ENCODE peak calls at places on chromosomes 1 and 21, in six cellular contexts. Y is astrocyte, V is right lobe of liver, W is A673, H is stomach, O is tibial artery. D is an unnamed sample. For H3K36me3, the result is how much of the 10 kb centered on the place peaks cover.

GRCh38 chr1:30575066-30575465 is 148.3 kb downstream of the MATN1 start:
- DNase-seq in H (no peak), Y (no peak), W (no peak), O (no peak), V (no peak), D (no peak)

GRCh38 chr1:2611034-2611501 is 21.7 kb downstream of the MMEL1 start:
- DNase-seq in V (peak), W (peak), O (no peak), Y (no peak), H (peak), D (peak)

GRCh38 chr1:156900019-156900718 is 6.7 kb downstream of the PEAR1 start:
- DNase-seq in O (no peak), H (no peak), V (no peak), Y (peak), W (no peak), D (no peak)

GRCh38 chr1:165162671-165163241 is 193.8 kb downstream of the LMX1A start:
- DNase-seq in Y (no peak), H (no peak), W (peak), V (no peak), O (no peak), D (no peak)

GRCh38 chr1:35650416-35650815 is 9.1 kb upstream of the PSMB2 start:
- DNase-seq in V (no peak), W (no peak), Y (no peak), O (no peak), H (no peak), D (no peak)

GRCh38 chr1:168734946-168735345 is 5.9 kb upstream of the DPT start:
- DNase-seq in H (no peak), O (no peak), Y (no peak), W (no peak), V (no peak), D (no peak)

GRCh38 chr1:210440081-210440480 is 111.4 kb downstream of the HHAT start:
- DNase-seq in V (no peak), H (no peak), O (no peak), Y (no peak), W (peak), D (no peak)

GRCh38 chr1:245856944-245857531 is 650.0 kb downstream of the SMYD3 start:
- DNase-seq in H (no peak), Y (peak), W (no peak), V (no peak), O (no peak), D (no peak)

GRCh38 chr1:229704157-229704556 is 78.1 kb downstream of the URB2 start:
- DNase-seq in H (no peak), Y (no peak), W (no peak), O (no peak), V (no peak), D (no peak)

GRCh38 chr1:93738926-93739325 is 57.3 kb upstream of the BCAR3 start:
- DNase-seq in V (no peak), O (no peak), W (no peak), Y (no peak), H (no peak), D (no peak)

GRCh38 chr1:198986041-198986440 is 347.2 kb downstream of the PTPRC start:
- DNase-seq in Y (no peak), V (no peak), W (no peak), O (no peak), H (no peak), D (no peak)

GRCh38 chr1:70327306-70328076 is 27.0 kb downstream of the ANKRD13C start:
- DNase-seq in Y (peak), H (no peak), O (no peak), V (no peak), W (no peak), D (no peak)

GRCh38 chr1:67747667-67748066 is 62.7 kb downstream of the GADD45A start:
- DNase-seq in W (no peak), O (no peak), V (no peak), H (no peak), Y (peak), D (no peak)

GRCh38 chr1:37676281-37677243 is 15.8 kb upstream of the CDCA8 start:
- DNase-seq in O (no peak), W (no peak), H (no peak), V (no peak), Y (no peak), D (no peak)

GRCh38 chr1:235942979-235943575 is 76.4 kb upstream of the LYST start:
- DNase-seq in V (no peak), O (no peak), W (no peak), H (no peak), Y (no peak), D (no peak)

GRCh38 chr1:147669475-147670318 is 627 bp downstream of the ACP6 start:
- DNase-seq in V (peak), Y (peak), O (peak), H (peak), W (peak), D (peak)

GRCh38 chr1:22461678-22462527 is 10.3 kb downstream of the ZBTB40 start:
- DNase-seq in H (no peak), W (no peak), V (no peak), Y (no peak), O (no peak), D (no peak)

GRCh38 chr1:22457356-22457755 is 5.7 kb downstream of the ZBTB40 start:
- DNase-seq in H (no peak), V (no peak), W (no peak), O (no peak), Y (no peak), D (no peak)

GRCh38 chr1:22457836-22458235 is 6.2 kb downstream of the ZBTB40 start:
- DNase-seq in W (no peak), O (no peak), H (no peak), Y (no peak), V (no peak), D (no peak)

GRCh38 chr1:22462928-22463327 is 11.3 kb downstream of the ZBTB40 start:
- DNase-seq in W (no peak), V (no peak), O (no peak), H (no peak), Y (no peak), D (no peak)

GRCh38 chr1:22461100-22461499 is 9.4 kb downstream of the ZBTB40 start:
- DNase-seq in H (no peak), W (no peak), Y (no peak), O (no peak), V (no peak), D (no peak)
- H3K36me3 ChIP-seq in H (under half), W (under half), Y (under half), O (under half), V (under half), D (under half)

GRCh38 chr1:94825936-94826335 is 5.8 kb downstream of the SLC44A3 start:
- DNase-seq in Y (no peak), O (no peak), V (no peak), H (no peak), W (no peak), D (no peak)
- H3K36me3 ChIP-seq in Y (under half), O (under half), V (under half), H (half or more), W (under half), D (under half)

DNA sequence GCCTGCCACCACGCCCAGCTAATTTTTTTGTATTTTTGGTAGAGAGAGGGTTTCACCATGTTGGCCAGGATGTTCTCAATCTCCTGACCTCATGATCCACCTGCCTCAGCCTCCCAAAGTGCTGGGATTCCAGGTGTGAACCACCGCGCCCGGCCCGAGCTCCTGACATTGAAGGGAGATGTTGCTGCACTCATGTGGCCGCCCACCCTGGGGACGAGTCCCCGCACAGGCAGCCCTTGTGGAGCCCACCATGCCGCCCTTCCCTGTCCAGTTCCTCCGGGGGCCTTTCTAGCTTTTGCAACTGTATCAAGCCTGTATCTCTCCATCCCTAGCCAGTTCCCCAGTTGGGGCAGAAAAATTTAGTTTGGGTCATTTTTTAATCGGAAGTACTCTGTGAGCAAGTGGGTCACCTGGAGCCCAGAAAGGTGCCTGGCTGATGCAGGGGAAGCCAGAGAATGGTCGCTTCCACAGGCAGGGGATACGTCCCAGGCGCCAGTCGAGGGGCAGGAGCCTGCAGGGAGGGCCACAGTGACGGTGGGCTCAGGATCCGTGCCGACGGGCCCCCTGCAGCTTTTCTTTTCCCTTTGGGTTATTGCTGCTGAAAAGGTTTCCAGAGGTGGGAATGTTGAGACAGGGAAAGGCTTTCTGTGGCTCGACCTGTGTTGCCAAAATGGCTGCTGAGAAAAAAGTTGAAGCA is 20.4 kb downstream of the PCNT start:
- DNase-seq in O (no peak), H (no peak), V (no peak), Y (no peak), W (no peak), D (no peak)
- H3K36me3 ChIP-seq in O (half or more), H (half or more), V (under half), Y (under half), W (under half), D (under half)

DNA sequence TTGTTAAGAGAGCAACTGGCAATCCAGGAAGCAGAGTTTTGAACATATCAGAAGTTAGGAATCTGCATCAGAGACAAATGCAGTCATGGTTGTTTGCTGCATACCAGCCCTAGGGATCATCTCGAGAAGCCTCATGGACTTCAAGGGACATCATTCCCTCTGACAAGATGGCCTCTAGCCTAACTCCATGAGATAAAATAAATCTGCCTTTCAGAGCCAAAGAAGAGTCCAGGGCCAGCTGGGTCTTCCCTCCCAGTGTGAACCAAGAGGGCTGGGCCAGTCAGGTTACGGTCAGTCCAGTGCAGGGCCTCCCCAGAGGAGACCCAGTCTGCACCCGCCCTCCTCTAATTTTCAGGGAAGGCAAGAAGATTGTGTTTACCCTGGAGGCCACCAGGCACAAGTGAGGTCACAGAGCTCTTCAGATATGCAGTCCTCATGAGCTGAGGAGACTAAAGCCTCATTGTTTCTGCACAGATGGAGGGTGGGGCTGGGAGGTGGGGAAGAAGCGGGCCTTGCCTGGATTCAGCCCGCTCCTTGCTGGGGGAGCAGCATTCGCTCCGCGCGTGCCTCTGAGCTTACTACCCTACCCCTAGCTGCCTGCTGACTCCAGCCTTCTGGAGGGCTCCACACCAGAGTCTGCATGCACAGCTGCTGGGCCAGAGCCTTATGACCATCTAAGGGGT is 52.8 kb downstream of the CAPN2 start:
- DNase-seq in Y (peak), V (no peak), O (no peak), W (no peak), H (no peak), D (no peak)
- H3K36me3 ChIP-seq in Y (half or more), V (under half), O (half or more), W (under half), H (half or more), D (under half)